ENCODE peak calls at places on chromosomes 16 and 17, in nine cellular contexts. W is neural crest cell; N is progenitor cell of endocrine pancreas; Y is stimulated activated CD4-positive, alpha-beta T cell treated with anti-CD3 and anti-CD28 coated beads, Interleukin-12 subunit alpha, Interleukin-12 subunit beta, amount 100 ng/mL, for 48 hours; M is mesenchymal stem cell; X is EL; L is activated CD4-positive, CD25-positive, alpha-beta regulatory T cell treated with anti-CD3 and anti-CD28 coated beads, Interleukin-2, amount 50 U/mL, for 16 hours; R is brain pericyte; Q is T1000. B is an unnamed sample.
A peak's percentile ranks its signal among the peaks of the same experiment; 100 is the strongest.

GRCh38 chr17:412211-413015 is 59.8 kb upstream of the RPH3AL start:
- DNase-seq in W (peak; percentile 45), N (no peak), Y (no peak), M (peak; percentile 60), X (peak; percentile 68), L (peak; percentile 60), R (no peak), Q (no peak), B (peak; percentile 52)

GRCh38 chr16:27217256-27217655 is 13.9 kb downstream of the KDM8 start:
- DNase-seq in W (no peak), N (no peak), Y (no peak), M (peak; percentile 20), X (peak; percentile 36), L (no peak), R (no peak), Q (no peak), B (no peak)

GRCh38 chr16:54477766-54478165 is 191.2 kb upstream of the IRX3 start:
- DNase-seq in W (no peak), N (no peak), Y (no peak), M (no peak), X (no peak), L (no peak), R (peak; percentile 60), Q (no peak), B (no peak)

GRCh38 chr17:65218261-65218660 is 81.1 kb downstream of the RGS9 start:
- DNase-seq in W (no peak), N (no peak), Y (no peak), M (no peak), X (no peak), L (no peak), R (no peak), Q (no peak), B (no peak)

GRCh38 chr17:409848-410673 is 57.5 kb upstream of the RPH3AL start:
- DNase-seq in W (peak; percentile 100), N (peak; percentile 100), Y (peak; percentile 98), M (peak; percentile 97), X (peak; percentile 99), L (peak; percentile 98), R (peak; percentile 99), Q (peak; percentile 99), B (peak; percentile 100)

GRCh38 chr16:10923650-10924214 is 18.5 kb downstream of the DEXI start:
- DNase-seq in W (no peak), N (no peak), Y (no peak), M (no peak), X (no peak), L (no peak), R (no peak), Q (no peak), B (no peak)

GRCh38 chr17:28112199-28112995 is 69.9 kb downstream of the NLK start:
- DNase-seq in W (no peak), N (no peak), Y (no peak), M (peak; percentile 25), X (peak; percentile 65), L (no peak), R (no peak), Q (no peak), B (peak; percentile 62)

GRCh38 chr16:86755571-86756006 is 177.2 kb downstream of the FOXL1 start:
- DNase-seq in W (no peak), N (no peak), Y (no peak), M (no peak), X (no peak), L (no peak), R (no peak), Q (no peak), B (peak; percentile 26)

GRCh38 chr17:81471804-81472456 is 40.7 kb downstream of the ACTG1 start:
- DNase-seq in W (no peak), N (no peak), Y (no peak), M (no peak), X (peak; percentile 87), L (no peak), R (peak; percentile 78), Q (peak; percentile 93), B (peak; percentile 32)

GRCh38 chr17:64166876-64167275 is 36.9 kb upstream of the ERN1 start:
- DNase-seq in W (no peak), N (no peak), Y (no peak), M (no peak), X (no peak), L (no peak), R (no peak), Q (no peak), B (no peak)

GRCh38 chr17:58382885-58383248 is 30.9 kb upstream of the SUPT4H1 start:
- DNase-seq in W (no peak), N (no peak), Y (no peak), M (no peak), X (no peak), L (no peak), R (no peak), Q (no peak), B (no peak)

GRCh38 chr16:85419503-85420408 is 193.4 kb upstream of the GSE1 start:
- DNase-seq in W (no peak), N (no peak), Y (no peak), M (no peak), X (no peak), L (no peak), R (no peak), Q (no peak), B (no peak)

GRCh38 chr16:73382921-73383594 is 335.1 kb upstream of the ZFHX3 start:
- DNase-seq in W (peak; percentile 18), N (no peak), Y (no peak), M (no peak), X (no peak), L (no peak), R (no peak), Q (no peak), B (no peak)

GRCh38 chr16:87698676-87699179 is 67.1 kb downstream of the KLHDC4 start:
- DNase-seq in W (no peak), N (no peak), Y (no peak), M (no peak), X (no peak), L (no peak), R (no peak), Q (no peak), B (no peak)

GRCh38 chr17:75526555-75527270 is 1.2 kb downstream of the LLGL2 start:
- DNase-seq in W (no peak), N (peak; percentile 37), Y (no peak), M (no peak), X (no peak), L (no peak), R (no peak), Q (no peak), B (no peak)

GRCh38 chr17:10075919-10076318 is 122.5 kb downstream of the GAS7 start:
- DNase-seq in W (no peak), N (no peak), Y (no peak), M (no peak), X (no peak), L (no peak), R (no peak), Q (no peak), B (no peak)

GRCh38 chr16:10729649-10730048 is 14.0 kb upstream of the NUBP1 start:
- DNase-seq in W (no peak), N (no peak), Y (no peak), M (no peak), X (peak; percentile 26), L (no peak), R (no peak), Q (peak; percentile 55), B (no peak)

GRCh38 chr17:3688852-3689261 is 7.1 kb downstream of the P2RX5 start:
- DNase-seq in W (no peak), N (no peak), Y (no peak), M (no peak), X (no peak), L (no peak), R (no peak), Q (no peak), B (no peak)

GRCh38 chr16:2724088-2724676 is 4.2 kb upstream of the PRSS27 start:
- DNase-seq in W (no peak), N (no peak), Y (no peak), M (no peak), X (no peak), L (no peak), R (no peak), Q (no peak), B (no peak)

GRCh38 chr16:67993207-67994036 is 5.9 kb downstream of the DPEP2 start:
- DNase-seq in W (peak; percentile 77), N (peak; percentile 74), Y (peak; percentile 79), M (peak; percentile 66), X (peak; percentile 70), L (peak; percentile 61), R (no peak), Q (no peak), B (peak; percentile 71)

GRCh38 chr16:9469512-9469911 is 378.1 kb downstream of the HAPSTR1 start:
- DNase-seq in W (no peak), N (no peak), Y (no peak), M (no peak), X (peak; percentile 7), L (no peak), R (no peak), Q (no peak), B (no peak)

GRCh38 chr16:21150375-21151001 is at the start of gene DNAH3:
- DNase-seq in W (no peak), N (no peak), Y (no peak), M (no peak), X (no peak), L (no peak), R (no peak), Q (no peak), B (no peak)

GRCh38 chr17:77332981-77333685 is 192.4 kb downstream of the SEC14L1 start:
- DNase-seq in W (no peak), N (no peak), Y (peak; percentile 70), M (peak; percentile 67), X (peak; percentile 94), L (no peak), R (no peak), Q (peak; percentile 44), B (no peak)

GRCh38 chr17:39861235-39861634 is 2.9 kb downstream of the IKZF3 start:
- DNase-seq in W (no peak), N (no peak), Y (no peak), M (no peak), X (no peak), L (no peak), R (no peak), Q (no peak), B (no peak)

GRCh38 chr17:56595831-56596740 is 2.6 kb downstream of the NOG start:
- DNase-seq in W (peak; percentile 30), N (no peak), Y (no peak), M (peak; percentile 34), X (peak; percentile 72), L (no peak), R (no peak), Q (no peak), B (no peak)

GRCh38 chr16:57791903-57792461 is 10.3 kb downstream of the KIFC3 start:
- DNase-seq in W (no peak), N (no peak), Y (no peak), M (no peak), X (no peak), L (no peak), R (no peak), Q (no peak), B (no peak)